ENCODE peak calls at places on chromosome 1, in four cellular contexts. One of them, this sample, is unnamed.

GRCh38 chr1:110872745-110873435 is at the start of gene CD53:
- DNase-seq in body of pancreas: no peak
- DNase-seq in GM23338: no peak
- DNase-seq in Caco-2: no peak
- DNase-seq in this sample: no peak

GRCh38 chr1:3581296-3581695 is 30.0 kb downstream of the MEGF6 start:
- DNase-seq in body of pancreas: no peak
- DNase-seq in GM23338: no peak
- DNase-seq in Caco-2: no peak
- DNase-seq in this sample: no peak

GRCh38 chr1:84613026-84613425 is 38.8 kb upstream of the CTBS start:
- DNase-seq in body of pancreas: no peak
- DNase-seq in GM23338: no peak
- DNase-seq in Caco-2: no peak
- DNase-seq in this sample: no peak

GRCh38 chr1:197200468-197200899 is 54.0 kb upstream of the ASPM start:
- DNase-seq in body of pancreas: no peak
- DNase-seq in GM23338: peak
- DNase-seq in Caco-2: no peak
- DNase-seq in this sample: no peak

GRCh38 chr1:50265790-50266314 is 157.1 kb downstream of the ELAVL4 start:
- DNase-seq in body of pancreas: no peak
- DNase-seq in GM23338: no peak
- DNase-seq in Caco-2: no peak
- DNase-seq in this sample: no peak

GRCh38 chr1:48568501-48568900 is 96.5 kb upstream of the SPATA6 start:
- DNase-seq in body of pancreas: no peak
- DNase-seq in GM23338: no peak
- DNase-seq in Caco-2: no peak
- DNase-seq in this sample: no peak

GRCh38 chr1:9891207-9891606 is 18.9 kb downstream of the CTNNBIP1 start:
- DNase-seq in body of pancreas: no peak
- DNase-seq in GM23338: no peak
- DNase-seq in Caco-2: no peak
- DNase-seq in this sample: no peak

GRCh38 chr1:55466343-55466742 is 251.2 kb upstream of the USP24 start:
- DNase-seq in body of pancreas: peak
- DNase-seq in GM23338: no peak
- DNase-seq in Caco-2: no peak
- DNase-seq in this sample: no peak

GRCh38 chr1:82704393-82704792 is 903.7 kb downstream of the ADGRL2 start:
- DNase-seq in body of pancreas: no peak
- DNase-seq in GM23338: no peak
- DNase-seq in Caco-2: no peak
- DNase-seq in this sample: no peak

GRCh38 chr1:29753244-29753643 is 516.9 kb downstream of the PTPRU start:
- DNase-seq in body of pancreas: no peak
- DNase-seq in GM23338: no peak
- DNase-seq in Caco-2: no peak
- DNase-seq in this sample: no peak

DNA sequence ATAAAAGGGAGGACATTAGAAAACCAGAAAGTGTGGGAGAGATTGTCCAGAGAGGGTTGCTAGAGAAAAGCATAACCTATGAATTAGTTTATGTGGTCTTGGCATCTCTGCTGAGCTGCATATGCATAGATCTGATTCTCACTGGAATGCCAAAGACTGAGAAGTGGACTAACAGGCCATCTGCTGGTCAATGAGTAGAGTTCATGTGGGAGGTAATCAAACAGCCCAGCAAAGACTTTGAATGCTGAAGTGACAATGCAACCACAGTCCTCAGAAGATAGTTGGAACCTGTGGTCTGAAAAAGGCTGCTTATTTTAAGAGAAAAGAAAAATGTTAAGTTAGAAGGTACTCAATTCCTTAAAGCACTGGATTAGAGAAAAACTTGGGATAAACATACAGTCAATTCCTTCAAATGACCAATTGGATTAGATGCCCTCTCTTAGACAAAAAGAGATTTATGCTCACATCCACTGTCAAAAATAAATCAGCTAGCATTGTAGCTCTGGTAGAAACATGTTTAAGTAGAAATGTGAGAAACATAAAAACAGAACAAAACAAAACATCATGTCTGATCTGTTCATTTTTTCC is 382.8 kb downstream of the AMY1C start:
- DNase-seq in body of pancreas: no peak
- DNase-seq in GM23338: peak
- DNase-seq in Caco-2: no peak
- DNase-seq in this sample: no peak
- TF ChIP-seq CTCF in body of pancreas: peak
- TF ChIP-seq CTCF in GM23338: peak
- TF ChIP-seq CTCF in Caco-2: peak
- TF ChIP-seq CTCF in this sample: peak

GRCh38 chr1:94851571-94851970 is 31.4 kb downstream of the SLC44A3 start:
- DNase-seq in body of pancreas: no peak
- DNase-seq in GM23338: no peak
- DNase-seq in Caco-2: no peak
- DNase-seq in this sample: no peak

GRCh38 chr1:94856004-94856403 is 35.8 kb downstream of the SLC44A3 start:
- DNase-seq in body of pancreas: no peak
- DNase-seq in GM23338: no peak
- DNase-seq in Caco-2: no peak
- DNase-seq in this sample: no peak

GRCh38 chr1:94854458-94855306 is 34.5 kb downstream of the SLC44A3 start:
- DNase-seq in body of pancreas: peak
- DNase-seq in GM23338: peak
- DNase-seq in Caco-2: peak
- DNase-seq in this sample: peak

GRCh38 chr1:94855307-94855700 is 35.1 kb downstream of the SLC44A3 start:
- DNase-seq in body of pancreas: no peak
- DNase-seq in GM23338: peak
- DNase-seq in Caco-2: no peak
- DNase-seq in this sample: no peak

GRCh38 chr1:94852758-94853157 is 32.6 kb downstream of the SLC44A3 start:
- DNase-seq in body of pancreas: no peak
- DNase-seq in GM23338: no peak
- DNase-seq in Caco-2: no peak
- DNase-seq in this sample: no peak
- TF ChIP-seq CTCF in body of pancreas: no peak
- TF ChIP-seq CTCF in GM23338: no peak
- TF ChIP-seq CTCF in Caco-2: no peak
- TF ChIP-seq CTCF in this sample: no peak

GRCh38 chr1:160877221-160877620 is 7.8 kb downstream of the ITLN1 start:
- DNase-seq in body of pancreas: no peak
- DNase-seq in GM23338: peak
- DNase-seq in Caco-2: no peak
- DNase-seq in this sample: no peak
- TF ChIP-seq CTCF in body of pancreas: no peak
- TF ChIP-seq CTCF in GM23338: peak
- TF ChIP-seq CTCF in Caco-2: no peak
- TF ChIP-seq CTCF in this sample: no peak

DNA sequence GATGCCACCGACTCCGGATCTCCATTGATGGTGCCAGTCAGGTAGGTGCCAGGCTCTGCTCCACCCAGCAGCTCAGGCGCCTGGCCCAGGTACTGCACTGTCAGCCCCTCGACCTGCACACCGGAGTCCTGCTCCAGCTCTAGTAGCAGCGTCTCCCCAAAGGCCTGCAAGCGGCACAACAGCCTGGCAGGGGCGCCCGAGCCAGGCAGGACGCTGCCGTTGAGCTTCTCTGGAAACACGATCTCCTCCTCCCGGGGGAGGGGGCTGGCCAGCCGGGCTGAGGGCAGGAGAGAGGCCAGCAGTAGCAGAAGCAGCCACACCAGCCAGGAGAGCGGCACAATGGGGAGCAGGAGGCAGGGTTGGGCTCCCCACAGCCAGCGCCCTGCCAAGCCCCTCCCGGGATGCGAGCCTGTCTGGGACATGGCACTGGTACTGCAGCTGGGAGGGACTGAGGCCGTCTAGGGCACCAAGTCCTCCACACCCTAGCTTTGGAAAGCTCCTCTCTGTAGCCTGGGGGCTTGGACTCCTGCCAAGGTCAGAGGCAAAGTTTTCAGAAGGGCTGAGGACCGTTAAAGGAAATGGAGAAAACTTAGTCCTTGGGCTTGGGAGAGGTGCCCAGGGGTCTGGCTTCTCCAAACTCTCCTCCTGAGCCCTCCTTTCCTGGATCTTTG is 513 bp downstream of the ADAMTS4 start:
- DNase-seq in body of pancreas: no peak
- DNase-seq in GM23338: peak
- DNase-seq in Caco-2: no peak
- DNase-seq in this sample: peak
- TF ChIP-seq CTCF in body of pancreas: no peak
- TF ChIP-seq CTCF in GM23338: no peak
- TF ChIP-seq CTCF in Caco-2: no peak
- TF ChIP-seq CTCF in this sample: peak

DNA sequence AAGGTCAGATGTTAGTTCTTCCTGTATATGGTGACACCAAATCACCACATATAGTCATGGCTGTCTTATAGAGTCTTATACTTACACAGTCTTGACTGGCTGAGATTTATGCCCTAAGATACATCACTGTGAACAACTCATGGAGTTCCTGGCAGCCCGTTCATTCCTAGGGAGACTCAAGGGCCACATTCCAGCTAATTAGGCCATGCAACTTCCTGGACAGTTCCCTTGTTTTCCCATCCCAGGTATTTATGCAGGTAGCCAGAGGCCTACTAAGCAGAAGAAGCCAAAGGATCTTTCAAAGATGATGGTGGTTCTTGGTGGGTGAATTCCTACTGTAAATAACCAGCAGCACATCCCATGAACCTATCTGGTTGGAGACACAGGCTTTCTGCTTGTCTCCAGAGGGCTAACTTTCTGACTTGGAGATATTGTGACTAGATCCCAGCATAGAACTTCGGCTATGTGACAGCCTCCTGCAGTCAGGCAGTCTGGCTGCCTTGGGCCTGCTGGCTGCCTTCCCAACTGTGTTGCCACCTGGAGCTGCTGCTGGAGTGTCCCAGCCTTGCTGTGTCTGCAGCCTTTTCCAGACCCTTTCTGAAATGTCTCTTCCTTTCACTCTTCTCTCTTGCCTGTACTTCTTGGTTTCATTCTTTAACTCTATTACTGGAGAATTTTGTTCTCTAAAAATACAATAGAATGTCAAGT is 283.8 kb downstream of the CACNA1E start:
- DNase-seq in body of pancreas: no peak
- DNase-seq in GM23338: no peak
- DNase-seq in Caco-2: no peak
- DNase-seq in this sample: no peak
- TF ChIP-seq CTCF in body of pancreas: no peak
- TF ChIP-seq CTCF in GM23338: no peak
- TF ChIP-seq CTCF in Caco-2: no peak
- TF ChIP-seq CTCF in this sample: no peak

GRCh38 chr1:26537951-26538352 is 8.4 kb downstream of the RPS6KA1 start:
- DNase-seq in body of pancreas: no peak
- DNase-seq in GM23338: peak
- DNase-seq in Caco-2: peak
- DNase-seq in this sample: no peak
- TF ChIP-seq CTCF in body of pancreas: no peak
- TF ChIP-seq CTCF in GM23338: peak
- TF ChIP-seq CTCF in Caco-2: peak
- TF ChIP-seq CTCF in this sample: peak

This sample was measured in progenitor cell of endocrine pancreas.